ENCODE peak calls at places on chromosome 15, in eight cellular contexts. W, G, H, D, Z, C, X and L are unnamed samples.

GRCh38 chr15:85759391-85759790 is 35.3 kb downstream of the KLHL25 start:
- DNase-seq in W (no peak), G (no peak), H (no peak), D (no peak), Z (no peak), C (peak), X (no peak), L (peak)

GRCh38 chr15:51917493-51917892 is 54.1 kb downstream of the LEO1 start:
- DNase-seq in W (no peak), G (peak), H (peak), D (peak), Z (peak), C (no peak), X (peak), L (peak)

GRCh38 chr15:68471552-68471951 is 39.6 kb upstream of the ITGA11 start:
- DNase-seq in W (peak), G (no peak), H (no peak), D (no peak), Z (no peak), C (no peak), X (no peak), L (no peak)

GRCh38 chr15:101657171-101657570 is 5.0 kb upstream of the TM2D3 start:
- DNase-seq in W (no peak), G (no peak), H (no peak), D (no peak), Z (no peak), C (no peak), X (no peak), L (peak)

GRCh38 chr15:52008326-52008697 is 10.7 kb upstream of the MAPK6 start:
- DNase-seq in W (no peak), G (no peak), H (no peak), D (no peak), Z (no peak), C (no peak), X (no peak), L (no peak)

GRCh38 chr15:83776986-83777385 is 123.1 kb downstream of the ADAMTSL3 start:
- DNase-seq in W (no peak), G (no peak), H (no peak), D (no peak), Z (no peak), C (no peak), X (no peak), L (no peak)

GRCh38 chr15:47294765-47295259 is 422.5 kb upstream of the SEMA6D start:
- DNase-seq in W (no peak), G (no peak), H (peak), D (no peak), Z (no peak), C (no peak), X (peak), L (no peak)

GRCh38 chr15:89016549-89017041 is 71.7 kb upstream of the ABHD2 start:
- DNase-seq in W (no peak), G (no peak), H (no peak), D (peak), Z (peak), C (peak), X (peak), L (peak)

GRCh38 chr15:85689729-85690128 is 105.0 kb downstream of the KLHL25 start:
- DNase-seq in W (no peak), G (no peak), H (peak), D (no peak), Z (no peak), C (peak), X (peak), L (peak)

GRCh38 chr15:59801649-59802048 is 112.5 kb upstream of the BNIP2 start:
- DNase-seq in W (no peak), G (no peak), H (no peak), D (no peak), Z (no peak), C (no peak), X (no peak), L (no peak)

GRCh38 chr15:28982886-28983285 is 97.1 kb downstream of the APBA2 start:
- DNase-seq in W (no peak), G (no peak), H (no peak), D (no peak), Z (no peak), C (no peak), X (no peak), L (no peak)

GRCh38 chr15:28984421-28985375 is 98.9 kb downstream of the APBA2 start:
- DNase-seq in W (no peak), G (peak), H (peak), D (no peak), Z (no peak), C (no peak), X (peak), L (peak)

GRCh38 chr15:28985691-28986090 is 99.9 kb downstream of the APBA2 start:
- DNase-seq in W (no peak), G (no peak), H (no peak), D (no peak), Z (no peak), C (no peak), X (no peak), L (no peak)

GRCh38 chr15:28981921-28982320 is 96.1 kb downstream of the APBA2 start:
- DNase-seq in W (no peak), G (no peak), H (no peak), D (no peak), Z (no peak), C (no peak), X (no peak), L (no peak)

DNA sequence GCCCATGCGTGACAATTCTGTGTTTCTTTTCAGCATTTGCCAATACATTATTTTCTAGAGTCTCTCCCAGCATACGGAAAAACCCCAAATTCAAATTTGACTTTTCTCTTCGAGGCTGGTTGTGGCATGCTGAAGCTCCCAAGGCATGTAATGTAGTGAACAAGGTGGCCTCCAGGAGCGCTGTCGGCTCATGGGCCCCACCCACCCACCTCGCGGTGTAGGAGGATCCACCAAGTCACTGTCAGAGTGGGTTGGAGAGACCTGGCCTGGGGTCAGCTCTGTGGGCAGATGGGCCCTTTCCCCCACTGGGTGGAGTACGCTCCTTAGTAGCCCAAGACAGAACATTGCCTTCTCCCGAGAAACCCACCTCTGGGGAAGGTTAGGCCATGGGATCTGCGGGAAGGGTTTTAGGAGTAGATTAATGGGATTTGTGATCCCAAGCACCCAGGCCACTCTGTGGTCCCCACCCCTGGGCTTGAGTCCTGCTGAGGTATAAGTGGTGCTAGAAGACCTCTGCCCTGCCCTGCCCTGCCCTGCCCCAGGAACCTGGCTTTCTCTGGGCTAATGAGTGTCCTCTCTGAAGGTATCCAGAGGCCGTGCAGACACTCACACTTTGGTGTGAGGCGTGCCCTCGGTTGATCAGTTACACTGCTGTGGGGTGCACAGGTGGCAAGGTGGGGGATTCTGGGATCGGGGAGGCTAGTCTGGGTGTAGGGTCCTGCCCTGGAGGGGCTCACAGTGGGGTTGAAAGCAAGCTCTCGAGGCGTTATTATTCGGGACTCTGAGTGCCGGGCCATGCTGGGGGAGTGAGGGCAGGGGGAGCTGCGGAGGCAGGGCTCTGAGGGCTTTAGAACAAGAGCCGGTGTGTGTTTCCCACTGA is 97.9 kb downstream of the APBA2 start:
- DNase-seq in W (no peak), G (no peak), H (no peak), D (no peak), Z (no peak), C (no peak), X (no peak), L (no peak)
- TF ChIP-seq CTCF in W (no peak), G (no peak), H (peak), D (peak), Z (peak), C (no peak), X (no peak), L (no peak)

GRCh38 chr15:80697316-80697715 is 2.2 kb downstream of the ABHD17C start:
- DNase-seq in W (no peak), G (no peak), H (no peak), D (no peak), Z (no peak), C (no peak), X (no peak), L (no peak)
- H3K4me3 ChIP-seq in W (no peak), G (no peak), H (peak), D (peak), Z (peak), C (no peak), X (peak), L (no peak)

DNA sequence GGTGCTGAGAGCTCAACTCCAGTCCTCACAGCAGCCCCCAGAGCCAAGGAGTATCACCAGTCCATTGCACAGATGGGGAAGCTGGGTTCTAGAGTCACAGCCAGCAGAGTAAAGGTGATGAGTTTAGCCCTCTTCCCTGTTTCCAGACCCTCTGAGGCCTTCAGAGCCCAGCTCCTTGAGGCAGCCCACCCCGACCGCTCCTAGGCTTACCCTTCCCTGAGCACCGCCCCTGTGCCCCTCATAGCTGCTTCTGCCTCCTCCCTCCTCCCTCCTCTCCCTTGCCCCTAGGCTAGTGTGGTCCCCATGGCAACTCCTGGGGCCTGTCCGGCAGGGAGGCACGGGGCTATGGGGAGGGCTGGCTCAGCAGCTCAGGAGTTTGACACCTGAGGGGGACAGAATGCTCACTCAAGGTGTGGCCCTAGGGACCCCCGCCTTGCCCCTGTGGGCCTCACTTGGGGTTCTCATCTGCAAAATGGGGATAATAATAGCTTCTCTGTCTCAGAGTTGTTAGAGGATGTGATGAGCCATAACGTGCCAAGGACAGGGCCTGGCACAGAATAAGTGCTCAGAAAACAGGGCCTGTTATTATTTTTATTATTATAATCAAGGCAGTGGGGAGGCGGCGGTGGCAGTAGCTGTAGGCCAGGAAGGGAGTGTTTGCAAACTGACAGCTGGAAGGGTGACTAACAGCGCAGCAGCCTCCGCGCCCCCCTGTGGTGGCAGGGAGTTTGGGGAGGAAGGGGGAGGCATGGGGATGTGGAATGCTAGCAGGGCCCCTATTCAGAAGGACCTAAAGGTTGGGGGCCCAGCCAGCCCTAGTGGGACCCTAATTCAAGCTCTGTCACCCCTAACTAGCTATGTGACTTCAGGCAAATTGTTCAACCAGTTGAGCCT is 11.5 kb downstream of the CSK start:
- DNase-seq in W (no peak), G (no peak), H (no peak), D (no peak), Z (no peak), C (no peak), X (no peak), L (no peak)
- TF ChIP-seq CTCF in W (no peak), G (peak), H (peak), D (no peak), Z (no peak), C (peak), X (peak), L (no peak)

DNA sequence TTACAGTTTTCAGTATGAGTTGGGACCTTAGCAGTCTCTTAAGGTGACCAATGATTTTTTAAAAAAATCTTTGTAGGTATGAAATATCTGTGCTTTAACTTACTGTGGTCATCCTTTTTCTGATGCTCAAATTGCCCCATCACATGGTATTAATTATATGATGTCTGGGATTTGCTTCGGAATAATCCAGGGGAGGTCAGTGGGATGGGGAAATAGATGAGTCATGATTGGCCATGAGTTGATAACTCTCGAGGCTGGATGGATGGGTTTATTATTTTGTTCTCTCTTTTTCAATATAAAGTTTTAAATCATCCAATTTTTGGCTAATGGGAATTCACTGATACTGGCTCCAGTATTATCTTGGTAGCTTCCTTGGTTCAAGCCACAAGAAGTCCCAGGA is 370.3 kb upstream of the TPM1 start:
- DNase-seq in W (no peak), G (no peak), H (peak), D (no peak), Z (no peak), C (no peak), X (peak), L (no peak)
- H3K4me3 ChIP-seq in W (no peak), G (no peak), H (no peak), D (no peak), Z (no peak), C (no peak), X (no peak), L (no peak)

DNA sequence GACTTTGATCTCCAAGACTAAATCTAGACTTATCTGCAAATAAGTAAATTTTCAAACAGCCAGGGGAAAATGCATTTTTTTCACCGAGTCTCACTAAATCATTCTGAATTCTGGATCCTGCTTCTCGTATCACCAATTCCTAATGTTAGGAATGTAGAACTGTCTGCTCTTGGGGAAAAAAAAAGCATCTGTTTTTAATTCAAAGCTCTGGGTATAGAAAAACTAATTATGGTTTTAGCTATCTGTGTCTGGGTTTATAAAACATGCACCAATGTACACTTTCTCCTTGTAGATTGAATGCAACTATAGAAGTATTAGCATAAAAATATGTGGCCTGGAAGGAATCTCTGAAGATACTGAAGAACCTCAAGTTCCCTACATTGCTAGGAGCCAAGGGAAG is 4.8 kb upstream of the CDAN1 start:
- DNase-seq in W (no peak), G (no peak), H (no peak), D (no peak), Z (no peak), C (no peak), X (no peak), L (no peak)
- TF ChIP-seq CTCF in W (no peak), G (no peak), H (no peak), D (no peak), Z (no peak), C (no peak), X (no peak), L (no peak)